ENCODE peak calls at places on chromosomes 4 and X, in four cellular contexts. One of them, this sample, is unnamed.

GRCh38 chr4:153541426-153542096 is 75.4 kb downstream of the TMEM131L start:
- DNase-seq in esophagus muscularis mucosa: peak
- DNase-seq in left lung: no peak
- DNase-seq in GM20000: no peak
- DNase-seq in this sample: no peak

GRCh38 chrX:1451251-1451675 is 1.4 kb downstream of the ASMTL start:
- DNase-seq in esophagus muscularis mucosa: peak
- DNase-seq in left lung: peak
- DNase-seq in GM20000: no peak
- DNase-seq in this sample: no peak

GRCh38 chrX:152632445-152633097 is 5.1 kb upstream of the GABRQ start:
- DNase-seq in esophagus muscularis mucosa: peak
- DNase-seq in left lung: no peak
- DNase-seq in GM20000: no peak
- DNase-seq in this sample: no peak

GRCh38 chr4:66048861-66049260 is 378.6 kb upstream of the EPHA5 start:
- DNase-seq in esophagus muscularis mucosa: no peak
- DNase-seq in left lung: no peak
- DNase-seq in GM20000: no peak
- DNase-seq in this sample: no peak

GRCh38 chr4:53960843-53961242 is 103.6 kb downstream of the CHIC2 start:
- DNase-seq in esophagus muscularis mucosa: peak
- DNase-seq in left lung: no peak
- DNase-seq in GM20000: no peak
- DNase-seq in this sample: no peak

GRCh38 chrX:149648932-149649331 is 17.3 kb upstream of the TMEM185A start:
- DNase-seq in esophagus muscularis mucosa: peak
- DNase-seq in left lung: no peak
- DNase-seq in GM20000: no peak
- DNase-seq in this sample: peak

GRCh38 chr4:1767058-1767769 is 25.9 kb upstream of the FGFR3 start:
- DNase-seq in esophagus muscularis mucosa: no peak
- DNase-seq in left lung: no peak
- DNase-seq in GM20000: peak
- DNase-seq in this sample: no peak

GRCh38 chr4:4386736-4387392 is at the start of gene NSG1:
- DNase-seq in esophagus muscularis mucosa: no peak
- DNase-seq in left lung: no peak
- DNase-seq in GM20000: peak
- DNase-seq in this sample: no peak

GRCh38 chrX:48942895-48943294 is 14.5 kb downstream of the OTUD5 start:
- DNase-seq in esophagus muscularis mucosa: no peak
- DNase-seq in left lung: no peak
- DNase-seq in GM20000: no peak
- DNase-seq in this sample: no peak

GRCh38 chr4:169634975-169635374 is 14.6 kb downstream of the CLCN3 start:
- DNase-seq in esophagus muscularis mucosa: no peak
- DNase-seq in left lung: no peak
- DNase-seq in GM20000: no peak
- DNase-seq in this sample: no peak

GRCh38 chr4:169251291-169252235 is 19.2 kb downstream of the SH3RF1 start:
- DNase-seq in esophagus muscularis mucosa: no peak
- DNase-seq in left lung: no peak
- DNase-seq in GM20000: no peak
- DNase-seq in this sample: no peak

GRCh38 chr4:39231660-39232059 is 49.3 kb downstream of the WDR19 start:
- DNase-seq in esophagus muscularis mucosa: no peak
- DNase-seq in left lung: no peak
- DNase-seq in GM20000: no peak
- DNase-seq in this sample: no peak

GRCh38 chrX:121356139-121356849 is 308.9 kb downstream of the GLUD2 start:
- DNase-seq in esophagus muscularis mucosa: no peak
- DNase-seq in left lung: no peak
- DNase-seq in GM20000: no peak
- DNase-seq in this sample: no peak

GRCh38 chrX:16856744-16857143 is 13.4 kb downstream of the RBBP7 start:
- DNase-seq in esophagus muscularis mucosa: no peak
- DNase-seq in left lung: no peak
- DNase-seq in GM20000: no peak
- DNase-seq in this sample: no peak

DNA sequence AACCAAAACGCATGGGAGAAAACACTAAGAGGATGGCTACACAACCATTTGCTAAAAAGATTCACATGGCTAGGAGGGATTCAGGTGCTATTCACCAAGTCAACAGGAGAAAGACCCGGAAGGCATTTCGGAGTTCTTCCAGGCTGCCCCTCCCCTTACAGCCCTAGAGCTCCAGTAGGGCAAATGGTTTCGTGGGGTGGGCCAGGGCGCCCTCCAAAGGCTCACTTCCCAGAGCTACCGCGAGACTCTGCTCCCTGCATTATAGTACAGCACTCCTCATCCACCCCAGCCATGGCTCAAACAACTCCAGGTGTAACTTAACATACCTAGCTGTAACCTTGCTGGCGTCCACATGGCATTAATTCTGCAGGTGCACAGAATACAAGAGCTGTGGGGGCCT is 179.7 kb downstream of the SLC39A8 start:
- DNase-seq in esophagus muscularis mucosa: no peak
- DNase-seq in left lung: no peak
- DNase-seq in GM20000: no peak
- DNase-seq in this sample: no peak
- TF ChIP-seq CTCF in esophagus muscularis mucosa: no peak
- TF ChIP-seq CTCF in left lung: no peak
- TF ChIP-seq CTCF in GM20000: no peak
- TF ChIP-seq CTCF in this sample: no peak

GRCh38 chrX:123477673-123478072 is 255.2 kb downstream of the THOC2 start:
- DNase-seq in esophagus muscularis mucosa: no peak
- DNase-seq in left lung: no peak
- DNase-seq in GM20000: no peak
- DNase-seq in this sample: no peak
- TF ChIP-seq CTCF in esophagus muscularis mucosa: no peak
- TF ChIP-seq CTCF in left lung: no peak
- TF ChIP-seq CTCF in GM20000: no peak
- TF ChIP-seq CTCF in this sample: no peak

GRCh38 chr4:40923326-40924095 is 173.8 kb downstream of the NSUN7 start:
- DNase-seq in esophagus muscularis mucosa: no peak
- DNase-seq in left lung: no peak
- DNase-seq in GM20000: no peak
- DNase-seq in this sample: no peak
- TF ChIP-seq CTCF in esophagus muscularis mucosa: no peak
- TF ChIP-seq CTCF in left lung: no peak
- TF ChIP-seq CTCF in GM20000: no peak
- TF ChIP-seq CTCF in this sample: no peak

DNA sequence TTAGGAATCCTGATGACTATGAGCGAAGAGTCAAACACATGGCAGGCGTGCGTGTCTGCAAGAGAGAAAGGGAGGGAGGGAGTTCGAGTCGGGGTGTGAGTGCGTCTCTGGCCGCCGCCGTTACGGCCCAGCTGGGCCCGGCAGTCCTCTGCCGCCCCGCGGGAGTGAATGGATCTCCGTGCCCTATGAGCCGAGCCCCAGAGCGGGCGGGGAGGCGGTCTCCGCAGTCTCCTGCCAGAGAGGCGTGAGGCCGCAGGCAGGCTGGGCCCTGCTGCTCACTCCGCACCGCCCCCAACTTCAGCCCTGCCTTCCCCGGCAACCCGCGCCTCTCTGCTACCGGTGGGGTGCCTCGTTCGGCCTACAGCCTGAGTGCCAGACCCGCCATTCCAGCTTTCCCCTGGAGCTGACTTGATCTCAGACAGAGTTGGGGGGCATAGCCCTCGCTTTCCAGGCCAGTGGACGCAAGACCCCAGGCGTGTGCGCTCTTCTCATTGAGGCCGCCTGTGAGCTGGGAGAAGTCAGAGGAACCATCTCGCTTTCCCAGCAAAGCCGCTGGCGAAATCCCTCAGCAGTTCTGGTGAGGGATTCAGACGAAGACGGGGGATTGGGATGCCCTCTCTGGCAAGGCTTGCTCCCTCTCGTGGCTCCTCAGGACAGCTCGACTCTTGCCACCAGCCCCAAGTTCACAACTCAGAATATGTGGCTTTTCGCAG is 1.4 kb downstream of the SLC16A2 start:
- DNase-seq in esophagus muscularis mucosa: no peak
- DNase-seq in left lung: peak
- DNase-seq in GM20000: peak
- DNase-seq in this sample: peak
- TF ChIP-seq CTCF in esophagus muscularis mucosa: peak
- TF ChIP-seq CTCF in left lung: no peak
- TF ChIP-seq CTCF in GM20000: no peak
- TF ChIP-seq CTCF in this sample: no peak

DNA sequence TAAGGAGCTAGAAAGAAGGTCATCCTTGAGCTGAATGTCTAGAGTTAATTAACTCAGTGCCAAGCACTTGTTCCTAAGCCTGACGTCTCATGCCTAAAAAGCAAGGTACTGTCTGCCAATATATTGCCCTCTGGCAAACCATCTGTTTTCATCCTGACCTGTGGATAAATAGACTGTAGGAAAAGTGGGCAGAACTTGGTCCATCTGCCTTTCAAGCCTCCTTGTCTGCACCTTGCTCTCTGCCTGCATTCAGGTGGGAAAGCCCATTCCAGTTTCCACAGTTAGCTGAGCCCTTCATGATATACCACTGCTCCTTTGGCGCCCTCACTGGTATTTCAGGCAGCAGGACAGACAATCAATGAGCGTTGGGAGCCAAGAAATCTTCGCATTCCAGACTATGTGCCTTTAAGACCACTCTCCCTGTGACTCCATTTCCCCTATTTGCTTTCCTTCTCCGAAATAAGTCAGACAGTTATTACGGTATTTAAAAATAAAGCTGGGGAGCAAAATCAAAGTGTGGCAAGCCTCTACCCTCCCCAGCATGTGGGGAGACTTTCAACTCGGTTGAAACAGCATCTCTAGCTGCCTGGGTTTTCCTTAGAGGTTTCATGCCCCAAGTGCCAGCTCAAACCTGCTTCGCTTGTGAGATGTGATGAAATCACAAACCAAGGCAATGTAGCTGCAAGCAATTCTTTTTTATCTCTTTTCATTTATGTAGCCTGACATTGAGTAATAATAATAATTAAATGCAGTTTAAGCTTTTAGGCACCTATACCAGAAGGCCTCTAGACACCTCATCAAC is 2.5 kb upstream of the CCDC149 start:
- DNase-seq in esophagus muscularis mucosa: no peak
- DNase-seq in left lung: no peak
- DNase-seq in GM20000: no peak
- DNase-seq in this sample: no peak
- TF ChIP-seq CTCF in esophagus muscularis mucosa: peak
- TF ChIP-seq CTCF in left lung: no peak
- TF ChIP-seq CTCF in GM20000: no peak
- TF ChIP-seq CTCF in this sample: no peak